ENCODE peak calls at places on chromosomes 6 and 20, in four cellular contexts. C is tibial nerve; L is CD8-positive, alpha-beta memory T cell; S is iPS DF 6.9. X is an unnamed sample.

GRCh38 chr6:94683409-94683808 is 893.9 kb upstream of the MANEA start:
- DNase-seq in L (no peak), C (no peak), S (no peak), X (no peak)

GRCh38 chr6:56637640-56638039 is 5.0 kb downstream of the DST start:
- DNase-seq in C (no peak), S (no peak), L (no peak), X (no peak)

GRCh38 chr6:26556263-26557070 is 18.3 kb downstream of the HMGN4 start:
- DNase-seq in L (peak; percentile 57), S (no peak), C (peak; percentile 18), X (no peak)

GRCh38 chr6:56852611-56853010 is 102.3 kb upstream of the BEND6 start:
- DNase-seq in S (no peak), L (no peak), C (no peak), X (no peak)

GRCh38 chr6:27866370-27867050 is 45.7 kb downstream of the OR2B2 start:
- DNase-seq in S (no peak), L (peak; percentile 68), C (no peak), X (peak; percentile 58)

GRCh38 chr6:52253494-52253893 is 9.2 kb upstream of the IL17F start:
- DNase-seq in S (no peak), L (no peak), C (no peak), X (no peak)

GRCh38 chr20:45450097-45450818 is 19.3 kb upstream of the WFDC2 start:
- DNase-seq in S (no peak), L (no peak), C (no peak), X (no peak)

GRCh38 chr6:110541701-110542309 is 65.4 kb upstream of the SLC22A16 start:
- DNase-seq in S (no peak), C (no peak), L (no peak), X (no peak)

GRCh38 chr6:150413768-150414167 is 45.0 kb downstream of the IYD start:
- DNase-seq in S (no peak), C (no peak), L (no peak), X (no peak)

GRCh38 chr6:136077834-136078576 is 172.1 kb downstream of the MTFR2 start:
- DNase-seq in L (no peak), S (no peak), C (no peak), X (no peak)

GRCh38 chr6:78850621-78851020 is 16.7 kb upstream of the IRAK1BP1 start:
- DNase-seq in S (no peak), L (no peak), C (no peak), X (no peak)

GRCh38 chr6:46741910-46742309 is 4.8 kb upstream of the ANKRD66 start:
- DNase-seq in S (no peak), L (no peak), C (no peak), X (no peak)

GRCh38 chr6:139567095-139567494 is 192.6 kb upstream of the CITED2 start:
- DNase-seq in S (no peak), C (no peak), L (no peak), X (no peak)

GRCh38 chr6:9307187-9307586 is 871.8 kb upstream of the SLC35B3 start:
- DNase-seq in L (no peak), C (no peak), S (no peak), X (no peak)

GRCh38 chr6:6751615-6752014 is 163.1 kb downstream of the LY86 start:
- DNase-seq in L (no peak), C (no peak), S (no peak), X (peak; percentile 78)

GRCh38 chr20:41261260-41261659 is 56.3 kb downstream of the ZHX3 start:
- DNase-seq in C (no peak), S (no peak), L (no peak), X (no peak)

GRCh38 chr20:25865715-25866656 is 169.3 kb upstream of the ZNF337 start:
- DNase-seq in C (no peak), S (no peak), L (peak; percentile 73), X (peak; percentile 79)

GRCh38 chr20:59646487-59646886 is 42.1 kb downstream of the PHACTR3 start:
- DNase-seq in L (no peak), C (no peak), S (no peak), X (no peak)

GRCh38 chr6:83978324-83978734 is 55.2 kb upstream of the MRAP2 start:
- DNase-seq in L (no peak), C (no peak), S (no peak), X (no peak)

GRCh38 chr6:16391451-16391912 is 153.1 kb downstream of the GMPR start:
- DNase-seq in C (no peak), S (no peak), L (no peak), X (no peak)

GRCh38 chr6:157941101-157941863 is 40.4 kb upstream of the SYNJ2 start:
- DNase-seq in L (no peak), S (no peak), C (no peak), X (no peak)

GRCh38 chr20:1894471-1894950 is 696 bp upstream of the SIRPA start:
- DNase-seq in L (no peak), S (no peak), C (no peak), X (no peak)

GRCh38 chr20:14604143-14604542 is 266.7 kb upstream of the FLRT3 start:
- DNase-seq in C (no peak), L (no peak), S (no peak), X (no peak)

GRCh38 chr6:152225231-152225934 is 411.8 kb downstream of the SYNE1 start:
- DNase-seq in S (no peak), L (no peak), C (no peak), X (no peak)

GRCh38 chr6:9116026-9116425 is 680.7 kb upstream of the SLC35B3 start:
- DNase-seq in L (no peak), C (no peak), S (no peak), X (no peak)

GRCh38 chr6:130575971-130576370 is 210.2 kb downstream of the TMEM200A start:
- DNase-seq in L (peak; percentile 75), C (no peak), S (no peak), X (peak; percentile 75)

GRCh38 chr6:130574146-130574545 is 208.3 kb downstream of the TMEM200A start:
- DNase-seq in C (no peak), S (no peak), L (no peak), X (no peak)

GRCh38 chr6:130577178-130577919 is 211.5 kb downstream of the TMEM200A start:
- DNase-seq in C (no peak), S (no peak), L (no peak), X (no peak)

GRCh38 chr6:130578713-130579112 is 212.9 kb downstream of the TMEM200A start:
- DNase-seq in S (no peak), L (no peak), C (no peak), X (no peak)

DNA sequence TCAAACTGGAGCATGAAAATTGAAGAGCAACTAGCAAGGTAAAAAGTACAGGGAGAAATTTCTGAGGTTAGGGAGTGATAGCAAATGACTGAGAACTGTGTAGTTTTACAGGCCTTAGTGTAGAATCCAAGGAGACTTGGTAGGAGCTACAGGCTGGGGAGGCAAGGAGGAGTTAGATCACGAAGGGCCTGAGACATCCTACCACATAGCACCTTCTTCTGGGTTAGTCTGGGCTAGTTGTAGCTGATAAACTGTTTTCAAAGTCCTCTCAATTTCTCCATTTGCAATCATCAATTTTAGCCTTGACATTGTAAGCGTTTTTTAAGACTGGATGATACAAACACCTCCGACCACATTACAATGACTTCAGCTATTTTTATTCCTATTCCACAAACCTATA is 209.7 kb downstream of the TMEM200A start:
- DNase-seq in C (no peak), S (no peak), L (no peak), X (no peak)
- H3K4me3 ChIP-seq in C (no peak overlapping the region), S (no peak overlapping the region), L (no peak overlapping the region), X (no peak overlapping the region)

DNA sequence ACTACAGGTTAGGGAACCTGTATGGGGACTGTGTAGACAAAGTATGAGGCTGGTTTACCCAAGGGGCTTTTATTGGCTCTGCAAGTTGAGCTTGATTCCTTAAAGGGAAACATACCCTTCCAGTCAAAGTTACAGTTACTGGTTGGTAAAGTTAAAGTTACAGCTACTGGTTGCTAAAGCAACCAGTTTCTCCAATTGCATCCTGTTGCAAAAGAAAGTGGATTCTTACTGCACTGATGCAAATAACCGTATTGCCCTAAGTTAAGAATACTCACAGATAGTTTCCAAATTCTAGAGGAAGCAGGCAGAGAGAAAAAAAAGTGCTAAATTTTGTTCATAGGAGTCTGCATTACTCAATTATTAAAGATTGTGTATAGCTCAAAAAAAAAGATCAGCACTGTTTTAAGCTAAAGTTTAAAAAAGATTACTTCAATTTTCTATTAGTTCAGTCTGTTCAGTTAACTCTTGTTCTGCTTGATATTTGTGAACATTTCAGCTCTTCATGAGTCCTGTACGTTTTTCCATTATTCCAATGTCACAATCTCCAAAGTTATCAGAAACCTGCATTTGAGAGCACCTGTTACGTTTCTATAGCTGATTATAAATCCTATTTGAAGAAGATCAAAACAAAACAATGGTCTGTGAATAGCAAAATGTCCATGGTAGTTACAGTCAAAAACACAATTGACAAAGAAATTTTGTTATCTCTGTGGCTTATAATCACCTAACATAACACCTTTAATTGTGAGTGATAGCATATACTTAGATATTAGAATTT is 8.6 kb upstream of the IL22RA2 start:
- DNase-seq in L (no peak), S (no peak), C (no peak), X (no peak)
- H3K9me3 ChIP-seq in L (peaks cover 7% of the 10 kb centered on the region), S (peaks cover 5% of the 10 kb centered on the region), C (peaks cover 51% of the 10 kb centered on the region), X (peaks cover 13% of the 10 kb centered on the region)

DNA sequence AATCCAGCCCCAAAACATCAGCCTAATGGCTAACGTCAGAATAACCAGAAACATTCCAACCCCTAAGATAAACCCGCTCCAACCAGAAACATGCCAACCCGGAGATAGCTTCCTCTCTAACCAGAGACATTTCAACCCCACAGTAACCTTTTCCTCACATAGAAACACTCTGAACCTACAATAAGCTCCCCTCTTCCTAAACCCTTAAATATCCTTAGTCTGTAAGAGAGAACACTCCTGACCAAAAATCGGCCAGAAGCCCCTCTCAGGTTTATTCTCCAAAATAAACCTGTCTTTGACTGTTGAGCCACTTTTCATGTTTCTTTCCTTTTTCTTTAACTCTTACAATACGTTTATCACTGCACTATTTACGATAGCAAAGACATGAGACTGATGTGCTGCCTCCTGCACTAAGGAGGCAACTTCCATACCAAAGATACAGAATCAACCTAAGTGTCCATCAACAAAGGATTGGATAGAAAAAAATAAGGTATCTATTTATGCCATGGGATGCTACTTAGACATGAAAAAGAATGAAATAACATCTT is 5.0 kb upstream of the GABRR2 start:
- DNase-seq in S (no peak), L (no peak), C (no peak), X (no peak)
- H3K4me1 ChIP-seq in S (no peaks in the 10 kb centered on the region), L (no peaks in the 10 kb centered on the region), C (no peaks in the 10 kb centered on the region), X (no peaks in the 10 kb centered on the region)

GRCh38 chr6:41505084-41506049 is 40.8 kb upstream of the FOXP4 start:
- DNase-seq in C (peak; percentile 56), L (peak; percentile 33), S (no peak), X (peak; percentile 71)

GRCh38 chr6:41503435-41503768 is 42.8 kb upstream of the FOXP4 start:
- DNase-seq in S (no peak), C (no peak), L (no peak), X (no peak)

GRCh38 chr6:41504526-41505021 is 41.6 kb upstream of the FOXP4 start:
- DNase-seq in C (no peak), S (no peak), L (no peak), X (no peak)

GRCh38 chr6:41502607-41503434 is 43.4 kb upstream of the FOXP4 start:
- DNase-seq in S (no peak), L (peak; percentile 40), C (peak; percentile 26), X (no peak)

DNA sequence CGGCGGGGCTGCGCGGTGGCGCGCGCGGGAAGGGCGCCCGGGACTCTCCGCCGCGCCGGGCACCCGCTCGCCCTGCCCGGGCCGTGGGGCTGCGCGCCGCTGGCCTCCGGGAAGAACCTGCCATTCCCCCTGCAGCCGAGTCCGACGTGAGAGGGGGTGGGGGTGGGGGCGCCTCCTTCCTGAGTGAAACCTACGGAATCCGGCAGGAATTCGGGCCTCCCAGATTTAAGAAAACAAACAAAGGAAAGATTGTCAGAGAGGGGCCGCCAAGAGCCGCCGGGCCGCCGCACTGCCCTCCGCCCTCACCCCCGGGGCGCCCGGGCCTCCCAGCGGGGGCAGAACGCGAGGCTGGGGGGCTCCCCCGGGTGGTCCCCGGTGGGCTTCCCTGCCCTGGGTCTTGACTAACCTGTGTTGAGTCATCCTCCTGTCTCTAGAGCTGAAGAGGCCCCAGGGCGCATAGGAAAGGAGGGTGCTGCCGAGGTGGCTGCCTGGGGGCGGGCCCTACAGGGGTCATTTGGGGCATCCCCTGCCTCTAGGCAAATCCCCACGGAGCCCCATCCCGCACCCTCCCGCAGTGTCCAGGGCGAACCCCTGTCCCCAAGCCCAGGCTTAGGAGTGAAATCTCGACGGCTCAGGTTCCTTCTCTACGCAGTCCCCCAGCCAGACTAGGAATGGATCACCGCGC is 42.2 kb upstream of the FOXP4 start:
- DNase-seq in S (no peak), L (peak; percentile 13), C (no peak), X (no peak)
- H3K4me3 ChIP-seq in S (peak overlapping the region; percentile 15), L (no peak overlapping the region), C (peak overlapping the region; percentile 43), X (peak overlapping the region; percentile 48)

X was measured in Peyer's patch.